ENCODE peak calls at places on chromosomes 3 and 15, in four cellular contexts. One of them, this sample, is unnamed.

GRCh38 chr3:58647661-58648141 is 18.9 kb downstream of the FAM3D start:
- DNase-seq in K562: no peak
- DNase-seq in H1: no peak
- DNase-seq in HepG2: no peak
- DNase-seq in this sample: peak; percentile 95

GRCh38 chr15:75159244-75159643 is 42.4 kb upstream of the C15orf39 start:
- DNase-seq in K562: no peak
- DNase-seq in H1: no peak
- DNase-seq in HepG2: no peak
- DNase-seq in this sample: no peak

GRCh38 chr15:79430901-79431635 is 1.1 kb upstream of the MINAR1 start:
- DNase-seq in K562: no peak
- DNase-seq in H1: no peak
- DNase-seq in HepG2: no peak
- DNase-seq in this sample: peak; percentile 6

GRCh38 chr3:179829391-179829790 is 176.6 kb downstream of the USP13 start:
- DNase-seq in K562: peak; percentile 3
- DNase-seq in H1: no peak
- DNase-seq in HepG2: no peak
- DNase-seq in this sample: no peak

GRCh38 chr15:58243083-58243482 is 104.9 kb downstream of the AQP9 start:
- DNase-seq in K562: no peak
- DNase-seq in H1: no peak
- DNase-seq in HepG2: no peak
- DNase-seq in this sample: no peak

GRCh38 chr3:180117381-180118163 is 80.8 kb upstream of the PEX5L start:
- DNase-seq in K562: no peak
- DNase-seq in H1: no peak
- DNase-seq in HepG2: no peak
- DNase-seq in this sample: no peak

GRCh38 chr15:36894062-36894461 is 206.3 kb downstream of the MEIS2 start:
- DNase-seq in K562: no peak
- DNase-seq in H1: no peak
- DNase-seq in HepG2: no peak
- DNase-seq in this sample: no peak

GRCh38 chr3:182698078-182698477 is 95.2 kb upstream of the ATP11B start:
- DNase-seq in K562: no peak
- DNase-seq in H1: no peak
- DNase-seq in HepG2: no peak
- DNase-seq in this sample: no peak

GRCh38 chr3:72177075-72178050 is 392.4 kb upstream of the PROK2 start:
- DNase-seq in K562: peak; percentile 58
- DNase-seq in H1: no peak
- DNase-seq in HepG2: no peak
- DNase-seq in this sample: peak; percentile 28

DNA sequence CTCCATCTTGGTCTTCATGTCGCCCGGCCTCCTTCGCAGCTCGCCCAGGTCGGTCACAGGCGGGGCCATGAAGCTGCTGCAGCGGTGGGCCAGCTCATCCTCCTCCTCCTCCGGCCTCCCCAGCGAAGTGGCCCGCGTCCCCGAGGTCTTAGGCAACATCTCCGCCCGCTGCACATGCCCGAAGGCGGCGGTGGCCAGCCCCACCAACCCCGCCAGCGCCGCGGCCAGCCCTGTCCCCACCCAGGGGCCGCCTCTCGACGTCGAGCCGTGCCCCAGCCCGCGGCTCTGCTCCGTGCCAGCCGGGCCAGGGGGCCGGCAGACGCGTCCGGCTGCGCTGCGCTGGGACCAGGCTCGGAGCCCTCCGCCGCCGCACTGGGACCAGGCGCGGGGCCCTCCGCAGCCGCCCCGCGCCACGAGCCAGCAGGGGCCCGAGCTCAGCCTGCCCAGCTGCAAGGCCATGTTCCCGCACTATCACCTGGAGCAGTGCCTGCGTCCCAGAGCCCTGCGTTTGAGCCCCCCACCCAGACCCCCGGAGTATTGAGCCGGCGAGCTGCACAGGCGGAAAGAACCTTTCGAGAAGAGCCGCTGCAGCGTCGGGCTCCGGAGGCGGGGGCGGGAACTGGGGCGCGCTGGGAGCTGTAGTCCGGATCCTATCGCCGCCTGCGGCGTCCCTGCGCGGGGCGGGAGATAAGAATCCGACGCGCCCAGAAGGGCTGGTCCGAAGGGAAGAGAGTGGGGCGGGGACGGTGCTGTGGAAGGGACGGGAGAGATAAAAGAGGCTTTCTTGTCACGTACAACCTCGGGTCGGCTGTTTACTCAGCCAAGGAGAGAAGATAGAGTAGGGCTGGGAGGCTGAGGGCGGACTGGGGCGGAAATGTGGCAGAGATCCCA is at the start of gene CPOX:
- DNase-seq in K562: peak; percentile 95
- DNase-seq in H1: peak; percentile 56
- DNase-seq in HepG2: peak; percentile 96
- DNase-seq in this sample: peak; percentile 89
- TF ChIP-seq EZH2 in K562: no peak
- TF ChIP-seq EZH2 in H1: no peak
- TF ChIP-seq EZH2 in HepG2: no peak
- TF ChIP-seq EZH2 in this sample: no peak

GRCh38 chr3:139718415-139718814 is 40.6 kb upstream of the NMNAT3 start:
- DNase-seq in K562: peak; percentile 20
- DNase-seq in H1: peak; percentile 21
- DNase-seq in HepG2: peak; percentile 18
- DNase-seq in this sample: no peak
- TF ChIP-seq JUN in K562: no peak
- TF ChIP-seq JUN in H1: no peak
- TF ChIP-seq JUN in HepG2: no peak
- TF ChIP-seq JUN in this sample: no peak

DNA sequence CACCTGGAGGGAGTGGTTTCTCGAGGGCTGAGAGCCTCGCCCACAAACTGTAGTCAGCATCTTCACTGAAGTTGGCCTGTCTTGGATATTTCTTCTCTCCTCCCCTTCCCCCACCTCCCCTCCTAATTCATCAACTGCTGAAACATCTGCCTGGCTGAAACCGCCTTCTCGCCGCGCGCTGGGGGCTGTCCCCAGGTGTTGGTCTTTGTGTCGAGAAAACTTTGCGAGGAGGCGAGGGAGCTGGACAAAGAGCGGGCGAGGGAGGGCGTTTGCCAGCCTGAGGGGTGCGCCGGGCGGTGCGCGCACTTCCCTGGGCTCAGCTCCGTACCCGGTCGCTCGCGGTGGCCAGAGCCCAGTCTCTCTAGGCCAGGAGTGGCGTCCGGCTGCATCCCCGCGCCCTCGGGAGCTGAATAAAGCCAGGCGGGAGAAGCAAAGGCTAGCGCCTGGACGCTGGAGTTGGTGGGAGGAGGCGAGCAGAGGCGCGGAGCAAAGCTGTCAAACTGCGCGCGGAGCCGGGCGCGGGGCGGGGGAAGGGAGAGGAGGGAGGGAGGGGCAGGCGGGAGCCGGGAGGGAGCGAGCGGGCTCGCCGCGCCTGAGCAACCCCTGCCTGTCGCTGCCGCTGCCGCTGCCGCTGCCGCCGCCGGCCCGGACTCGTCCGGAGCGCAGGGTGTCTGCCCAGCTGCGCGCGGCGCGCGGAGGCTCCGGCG is at the start of gene ST8SIA2:
- DNase-seq in K562: no peak
- DNase-seq in H1: no peak
- DNase-seq in HepG2: no peak
- DNase-seq in this sample: peak; percentile 3
- TF ChIP-seq EZH2 in K562: no peak
- TF ChIP-seq EZH2 in H1: no peak
- TF ChIP-seq EZH2 in HepG2: no peak
- TF ChIP-seq EZH2 in this sample: peak; percentile 57

GRCh38 chr15:80991446-80991845 is 1.8 kb upstream of the MESD start:
- DNase-seq in K562: peak; percentile 77
- DNase-seq in H1: no peak
- DNase-seq in HepG2: no peak
- DNase-seq in this sample: no peak
- TF ChIP-seq JUN in K562: no peak
- TF ChIP-seq JUN in H1: no peak
- TF ChIP-seq JUN in HepG2: no peak
- TF ChIP-seq JUN in this sample: no peak

DNA sequence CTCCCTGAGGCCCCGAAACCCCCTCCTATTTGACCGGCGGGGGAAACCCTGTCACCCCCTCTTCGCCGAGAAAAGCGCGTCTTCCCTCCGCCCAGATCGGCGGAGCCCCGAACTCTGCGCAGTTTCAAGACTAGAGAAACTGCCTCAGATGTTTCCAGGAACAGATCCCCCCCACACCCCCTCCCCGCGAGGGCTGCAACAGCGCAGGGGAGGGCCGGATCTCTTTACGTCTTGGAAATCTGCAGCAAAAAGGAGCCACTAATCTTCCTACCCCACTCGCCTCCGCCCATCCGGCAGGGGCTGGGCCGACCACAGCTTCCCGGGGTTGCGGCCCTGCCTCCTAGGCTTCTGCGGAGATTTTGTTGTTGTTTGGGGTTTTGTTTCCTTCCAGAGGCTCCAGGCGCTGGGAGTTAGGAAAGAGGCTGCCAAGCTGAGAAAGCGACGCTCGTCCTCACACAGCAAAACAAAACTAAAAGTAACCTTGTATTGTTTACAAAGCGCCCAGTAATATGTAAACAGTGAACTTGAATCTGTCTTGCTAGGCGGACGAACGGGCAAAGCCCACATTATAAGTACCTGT is 2.2 kb downstream of the FOXB1 start:
- DNase-seq in K562: peak; percentile 47
- DNase-seq in H1: no peak
- DNase-seq in HepG2: no peak
- DNase-seq in this sample: peak; percentile 22
- TF ChIP-seq EZH2 in K562: no peak
- TF ChIP-seq EZH2 in H1: no peak
- TF ChIP-seq EZH2 in HepG2: no peak
- TF ChIP-seq EZH2 in this sample: no peak

GRCh38 chr3:123412811-123413588 is 35.9 kb downstream of the ADCY5 start:
- DNase-seq in K562: no peak
- DNase-seq in H1: no peak
- DNase-seq in HepG2: no peak
- DNase-seq in this sample: no peak
- TF ChIP-seq JUN in K562: no peak
- TF ChIP-seq JUN in H1: no peak
- TF ChIP-seq JUN in HepG2: no peak
- TF ChIP-seq JUN in this sample: no peak

GRCh38 chr3:125141596-125142417 is 70.7 kb downstream of the SLC12A8 start:
- DNase-seq in K562: no peak
- DNase-seq in H1: no peak
- DNase-seq in HepG2: no peak
- DNase-seq in this sample: peak; percentile 37
- TF ChIP-seq EZH2 in K562: no peak
- TF ChIP-seq EZH2 in H1: no peak
- TF ChIP-seq EZH2 in HepG2: no peak
- TF ChIP-seq EZH2 in this sample: no peak